ENCODE peak calls at places on chromosomes 13 and 19, in six cellular contexts. N, I, P, L, B and C are unnamed samples.

GRCh38 chr19:5447700-5448311 is 7.4 kb upstream of the ZNRF4 start:
- DNase-seq in N (no peak), I (no peak), P (no peak), L (no peak), B (no peak), C (no peak)

GRCh38 chr19:50833117-50833801 is at the start of gene KLK15:
- DNase-seq in N (no peak), I (no peak), P (no peak), L (no peak), B (no peak), C (no peak)

GRCh38 chr19:33905937-33906577 is 109.4 kb downstream of the KCTD15 start:
- DNase-seq in N (peak), I (peak), P (no peak), L (no peak), B (no peak), C (peak)

GRCh38 chr19:49414256-49414655 is 9.0 kb downstream of the PTH2 start:
- DNase-seq in N (no peak), I (no peak), P (no peak), L (no peak), B (no peak), C (no peak)

GRCh38 chr13:22812793-22813192 is 368.0 kb upstream of the SGCG start:
- DNase-seq in N (peak), I (no peak), P (peak), L (no peak), B (no peak), C (no peak)

GRCh38 chr13:41562083-41562482 is 104.7 kb downstream of the RGCC start:
- DNase-seq in N (peak), I (no peak), P (no peak), L (peak), B (no peak), C (peak)

GRCh38 chr13:67769987-67770341 is 539.8 kb upstream of the PCDH9 start:
- DNase-seq in N (no peak), I (no peak), P (no peak), L (no peak), B (no peak), C (no peak)

GRCh38 chr13:43301341-43301969 is 278.1 kb downstream of the DNAJC15 start:
- DNase-seq in N (no peak), I (no peak), P (no peak), L (peak), B (no peak), C (no peak)

GRCh38 chr13:99200433-99201167 is at the start of gene UBAC2:
- DNase-seq in N (peak), I (peak), P (peak), L (peak), B (peak), C (peak)

GRCh38 chr19:55386515-55386947 is 799 bp downstream of the RPL28 start:
- DNase-seq in N (no peak), I (no peak), P (no peak), L (no peak), B (no peak), C (no peak)

GRCh38 chr19:29583196-29584006 is 22.7 kb upstream of the POP4 start:
- DNase-seq in N (no peak), I (peak), P (no peak), L (no peak), B (no peak), C (peak)

GRCh38 chr13:103903790-103904189 is 837.6 kb upstream of the SLC10A2 start:
- DNase-seq in N (no peak), I (no peak), P (no peak), L (no peak), B (no peak), C (no peak)

GRCh38 chr13:69935043-69935442 is 172.6 kb upstream of the ATXN8OS start:
- DNase-seq in N (no peak), I (no peak), P (no peak), L (no peak), B (no peak), C (no peak)

GRCh38 chr13:32001392-32001768 is 30.2 kb upstream of the FRY start:
- DNase-seq in N (peak), I (no peak), P (peak), L (peak), B (no peak), C (peak)

GRCh38 chr19:788821-789472 is 8.3 kb upstream of the PTBP1 start:
- DNase-seq in N (no peak), I (no peak), P (peak), L (no peak), B (no peak), C (no peak)

GRCh38 chr19:19342086-19343015 is 21.7 kb downstream of the MAU2 start:
- DNase-seq in N (peak), I (peak), P (peak), L (peak), B (no peak), C (peak)

GRCh38 chr19:7255631-7256030 is 38.6 kb downstream of the INSR start:
- DNase-seq in N (no peak), I (no peak), P (no peak), L (no peak), B (no peak), C (no peak)

GRCh38 chr19:41708481-41708880 is at the start of gene CEACAM5:
- DNase-seq in N (no peak), I (peak), P (no peak), L (no peak), B (no peak), C (no peak)

GRCh38 chr19:46732966-46733692 is 12.7 kb upstream of the FKRP start:
- DNase-seq in N (peak), I (no peak), P (no peak), L (peak), B (no peak), C (no peak)

GRCh38 chr19:50562329-50562728 is 5.9 kb downstream of the LRRC4B start:
- DNase-seq in N (no peak), I (no peak), P (no peak), L (no peak), B (no peak), C (no peak)

GRCh38 chr13:24489721-24490120 is 22.9 kb downstream of the PARP4 start:
- DNase-seq in N (no peak), I (no peak), P (no peak), L (no peak), B (no peak), C (no peak)

GRCh38 chr13:108961542-108962125 is 332.2 kb downstream of the MYO16 start:
- DNase-seq in N (no peak), I (peak), P (peak), L (peak), B (no peak), C (peak)

GRCh38 chr19:17780781-17781180 is 14.2 kb upstream of the B3GNT3 start:
- DNase-seq in N (no peak), I (no peak), P (no peak), L (no peak), B (no peak), C (no peak)

GRCh38 chr13:95698047-95698749 is 21.3 kb downstream of the DNAJC3 start:
- DNase-seq in N (no peak), I (no peak), P (no peak), L (no peak), B (no peak), C (no peak)

GRCh38 chr13:83667606-83668005 is 214.7 kb downstream of the SLITRK1 start:
- DNase-seq in N (no peak), I (no peak), P (no peak), L (no peak), B (no peak), C (no peak)

GRCh38 chr19:1773173-1773572 is 19.9 kb downstream of the ONECUT3 start:
- DNase-seq in N (no peak), I (peak), P (no peak), L (peak), B (no peak), C (peak)

GRCh38 chr13:80386001-80386400 is 45.1 kb upstream of the SPRY2 start:
- DNase-seq in N (no peak), I (no peak), P (no peak), L (no peak), B (no peak), C (no peak)

GRCh38 chr13:25602206-25602605 is 230.4 kb downstream of the ATP8A2 start:
- DNase-seq in N (no peak), I (no peak), P (no peak), L (no peak), B (no peak), C (no peak)

GRCh38 chr19:17830567-17831418 is 9.5 kb upstream of the INSL3 start:
- DNase-seq in N (peak), I (peak), P (peak), L (peak), B (no peak), C (peak)

GRCh38 chr13:76049397-76049746 is 413.2 kb downstream of the LMO7 start:
- DNase-seq in N (no peak), I (no peak), P (no peak), L (no peak), B (no peak), C (no peak)

GRCh38 chr19:37413243-37414084 is 42.6 kb downstream of the ZNF527 start:
- DNase-seq in N (no peak), I (no peak), P (peak), L (no peak), B (no peak), C (no peak)

GRCh38 chr19:588758-589692 is 656 bp upstream of the HCN2 start:
- DNase-seq in N (no peak), I (no peak), P (no peak), L (no peak), B (no peak), C (no peak)

GRCh38 chr19:16661480-16662034 is 618 bp downstream of the TMEM38A start:
- DNase-seq in N (peak), I (peak), P (peak), L (no peak), B (no peak), C (peak)

GRCh38 chr13:44004881-44005280 is 125.2 kb downstream of the LACC1 start:
- DNase-seq in N (no peak), I (no peak), P (no peak), L (peak), B (no peak), C (peak)